ENCODE peak calls at places on chromosomes 4 and X, in eight cellular contexts. W is ACHN; H is ovary; Z is activated naive CD4-positive, alpha-beta T cell treated with Interleukin-2 at 50 U/mL for 16 hours; E is astrocyte of the hippocampus; B is stimulated activated CD8-positive, alpha-beta memory T cell treated with anti-CD3 and anti-CD28 coated beads, Interleukin-4, amount 100 ng/mL, for 4 hours; C is caudate nucleus; O is GM12878. P is an unnamed sample.

GRCh38 chr4:150600821-150601445 is 19.0 kb downstream of the MAB21L2 start:
- DNase-seq in O (no peak), E (no peak), C (no peak), H (no peak), B (no peak), Z (no peak), W (no peak), P (no peak)

GRCh38 chrX:123976671-123977316 is 15.3 kb downstream of the STAG2 start:
- DNase-seq in O (no peak), E (peak), C (no peak), H (no peak), B (no peak), W (peak), Z (no peak), P (no peak)

GRCh38 chr4:128322986-128323385 is 35.4 kb upstream of the PGRMC2 start:
- DNase-seq in B (no peak), O (no peak), E (peak), Z (no peak), H (no peak), C (no peak), W (peak), P (no peak)

GRCh38 chrX:3697701-3698279 is 15.7 kb downstream of the PRKX start:
- DNase-seq in W (peak), Z (no peak), O (no peak), C (peak), H (no peak), B (no peak), E (peak), P (no peak)

GRCh38 chr4:109325698-109326097 is 23.2 kb upstream of the COL25A1 start:
- DNase-seq in Z (no peak), O (no peak), W (no peak), B (no peak), E (no peak), C (no peak), H (no peak), P (no peak)

GRCh38 chrX:13774696-13775095 is 40.1 kb downstream of the OFD1 start:
- DNase-seq in Z (no peak), B (no peak), O (no peak), H (no peak), W (no peak), C (no peak), E (no peak), P (no peak)

GRCh38 chrX:130086414-130087207 is 23.7 kb downstream of the ELF4 start:
- DNase-seq in Z (peak), E (no peak), H (no peak), B (no peak), C (no peak), O (no peak), W (no peak), P (peak)

GRCh38 chr4:189035091-189035490 is 895.9 kb downstream of the TRIML1 start:
- DNase-seq in B (no peak), Z (no peak), E (no peak), H (no peak), C (no peak), O (no peak), W (no peak), P (no peak)

GRCh38 chr4:24179201-24179840 is 289.5 kb upstream of the PPARGC1A start:
- DNase-seq in W (no peak), Z (no peak), B (no peak), H (no peak), O (no peak), C (no peak), E (no peak), P (no peak)

GRCh38 chr4:6625256-6625655 is 15.2 kb upstream of the MRFAP1 start:
- DNase-seq in O (no peak), Z (no peak), H (no peak), C (no peak), B (no peak), W (no peak), E (no peak), P (no peak)

GRCh38 chr4:38060829-38061431 is 100.7 kb downstream of the PTTG2 start:
- DNase-seq in Z (no peak), H (no peak), E (peak), W (no peak), C (no peak), B (no peak), O (no peak), P (no peak)

GRCh38 chr4:18942874-18943273 is 921.3 kb upstream of the LCORL start:
- DNase-seq in E (no peak), B (no peak), W (no peak), C (no peak), Z (no peak), O (no peak), H (no peak), P (no peak)

GRCh38 chrX:17944833-17945497 is 83.9 kb upstream of the RAI2 start:
- DNase-seq in C (no peak), W (peak), H (no peak), E (peak), O (no peak), B (no peak), Z (no peak), P (no peak)

GRCh38 chrX:143663755-143664154 is 27.9 kb upstream of the SLITRK4 start:
- DNase-seq in W (no peak), H (no peak), Z (no peak), C (no peak), O (no peak), B (no peak), E (no peak), P (no peak)

GRCh38 chr4:98565646-98566403 is 92.6 kb downstream of the TSPAN5 start:
- DNase-seq in O (no peak), E (no peak), H (no peak), C (no peak), W (no peak), Z (no peak), B (no peak), P (no peak)

GRCh38 chr4:135281230-135281629 is 1079.6 kb upstream of the PABPC4L start:
- DNase-seq in H (no peak), B (no peak), Z (no peak), C (no peak), W (no peak), O (no peak), E (peak), P (no peak)

P was measured in GM06990.